ENCODE peak calls at places on chromosomes 16 and 17, in eight cellular contexts. H is GM12891, N is stomach, J is HCT116, R is GM23338, P is breast epithelium, E is GM12892, O is HL-60. C is an unnamed sample.

GRCh38 chr17:35864853-35865252 is 3.8 kb downstream of the HEATR9 start:
- DNase-seq in H (no peak), N (no peak), J (no peak), R (no peak), P (no peak), E (no peak), O (no peak), C (no peak)

GRCh38 chr16:57277586-57277985 is 6.9 kb downstream of the PLLP start:
- DNase-seq in H (no peak), N (no peak), J (peak; percentile 28), R (no peak), P (no peak), E (no peak), O (no peak), C (no peak)

GRCh38 chr16:89375021-89375420 is 115.3 kb downstream of the ANKRD11 start:
- DNase-seq in H (no peak), N (no peak), J (no peak), R (no peak), P (no peak), E (no peak), O (no peak), C (no peak)

GRCh38 chr17:50657627-50658026 is 22.9 kb downstream of the ABCC3 start:
- DNase-seq in H (no peak), N (no peak), J (no peak), R (no peak), P (no peak), E (no peak), O (no peak), C (no peak)

GRCh38 chr17:29615048-29615385 is 7.7 kb downstream of the CORO6 start:
- DNase-seq in H (peak; percentile 49), N (no peak), J (no peak), R (peak; percentile 32), P (no peak), E (no peak), O (no peak), C (no peak)

GRCh38 chr17:74148446-74148845 is 55.0 kb upstream of the RPL38 start:
- DNase-seq in H (no peak), N (no peak), J (no peak), R (no peak), P (no peak), E (no peak), O (no peak), C (no peak)

GRCh38 chr16:89619880-89620279 is 6.4 kb downstream of the DPEP1 start:
- DNase-seq in H (no peak), N (no peak), J (no peak), R (no peak), P (no peak), E (no peak), O (no peak), C (no peak)

GRCh38 chr17:66541461-66542182 is 239.2 kb downstream of the PRKCA start:
- DNase-seq in H (no peak), N (no peak), J (no peak), R (no peak), P (no peak), E (no peak), O (no peak), C (no peak)

GRCh38 chr17:38354466-38354865 is 2.8 kb downstream of the SOCS7 start:
- DNase-seq in H (no peak), N (no peak), J (no peak), R (no peak), P (no peak), E (no peak), O (no peak), C (no peak)

GRCh38 chr16:4111748-4112696 is 4.2 kb downstream of the ADCY9 start:
- DNase-seq in H (no peak), N (no peak), J (no peak), R (no peak), P (no peak), E (no peak), O (no peak), C (no peak)

GRCh38 chr16:12763517-12763916 is 40.2 kb downstream of the CPPED1 start:
- DNase-seq in H (no peak), N (peak; percentile 70), J (no peak), R (no peak), P (no peak), E (no peak), O (no peak), C (no peak)

GRCh38 chr17:35799942-35800341 is 4.5 kb upstream of the MMP28 start:
- DNase-seq in H (no peak), N (peak; percentile 89), J (no peak), R (no peak), P (peak; percentile 90), E (no peak), O (no peak), C (peak; percentile 94)

GRCh38 chr17:38451840-38452529 is 23.7 kb downstream of the ARHGAP23 start:
- DNase-seq in H (no peak), N (no peak), J (no peak), R (peak; percentile 95), P (no peak), E (no peak), O (no peak), C (no peak)

GRCh38 chr16:26987631-26988030 is 79.1 kb upstream of the C16orf82 start:
- DNase-seq in H (no peak), N (no peak), J (no peak), R (no peak), P (no peak), E (no peak), O (no peak), C (no peak)

GRCh38 chr16:11400076-11400475 is 54.8 kb downstream of the RMI2 start:
- DNase-seq in H (no peak), N (no peak), J (no peak), R (no peak), P (no peak), E (peak; percentile 10), O (no peak), C (no peak)

GRCh38 chr16:67339453-67339852 is 12.8 kb downstream of the LRRC36 start:
- DNase-seq in H (no peak), N (no peak), J (peak; percentile 18), R (peak; percentile 21), P (no peak), E (no peak), O (no peak), C (no peak)

GRCh38 chr17:21513012-21513570 is 136.9 kb downstream of the KCNJ12 start:
- DNase-seq in H (peak; percentile 74), N (peak; percentile 83), J (peak; percentile 57), R (peak; percentile 88), P (peak; percentile 77), E (peak; percentile 77), O (peak; percentile 49), C (peak; percentile 62)

GRCh38 chr17:36864230-36864629 is 73.0 kb upstream of the LHX1 start:
- DNase-seq in H (no peak), N (no peak), J (no peak), R (no peak), P (no peak), E (no peak), O (no peak), C (no peak)

GRCh38 chr17:41664587-41665565 is 23.8 kb upstream of the EIF1 start:
- DNase-seq in H (no peak), N (no peak), J (no peak), R (no peak), P (no peak), E (no peak), O (no peak), C (no peak)

GRCh38 chr17:41664172-41664457 is 24.6 kb upstream of the EIF1 start:
- DNase-seq in H (no peak), N (no peak), J (no peak), R (no peak), P (no peak), E (no peak), O (no peak), C (no peak)

GRCh38 chr17:41666708-41667279 is 21.9 kb upstream of the EIF1 start:
- DNase-seq in H (peak; percentile 75), N (peak; percentile 88), J (peak; percentile 52), R (peak; percentile 91), P (peak; percentile 89), E (peak; percentile 80), O (no peak), C (peak; percentile 67)

GRCh38 chr17:41666336-41666680 is 22.4 kb upstream of the EIF1 start:
- DNase-seq in H (no peak), N (no peak), J (no peak), R (peak; percentile 50), P (no peak), E (no peak), O (no peak), C (no peak)

DNA sequence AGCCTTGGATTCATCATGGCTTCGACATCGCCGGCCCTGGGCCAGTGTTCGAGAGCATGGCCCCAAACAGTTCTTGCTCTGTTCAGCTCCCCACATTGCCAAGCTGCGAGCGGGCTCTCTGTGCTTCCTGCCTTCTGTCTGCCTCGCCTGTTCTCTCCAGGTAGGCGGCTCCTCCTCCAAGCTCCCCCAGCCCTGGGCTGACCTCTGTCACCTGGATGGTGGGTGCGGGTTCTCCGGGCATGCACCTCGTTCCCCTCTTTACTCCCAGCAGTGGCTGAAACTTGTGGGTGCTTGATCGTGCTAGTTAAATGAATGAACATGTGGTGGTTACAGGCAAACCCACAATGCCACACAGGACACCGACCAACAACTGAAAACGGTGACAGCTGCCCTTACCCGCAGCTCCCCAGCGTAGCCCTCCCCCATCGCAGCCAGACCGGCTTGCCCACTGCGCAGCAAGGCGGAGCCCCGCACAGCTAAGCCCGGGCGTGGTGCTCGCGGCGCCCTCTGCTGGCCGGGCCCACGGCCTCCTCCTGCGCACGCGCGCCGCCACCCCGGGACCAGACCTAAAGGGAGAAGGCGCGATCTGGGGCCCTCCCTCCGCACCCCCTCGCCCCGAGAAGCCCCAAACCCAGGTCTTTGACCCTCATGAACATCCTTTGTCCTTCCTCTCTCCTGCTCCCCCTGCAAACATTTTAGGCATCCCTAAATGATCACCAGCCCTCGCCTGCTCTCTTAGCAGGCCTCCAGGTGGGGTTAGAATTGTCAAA is 22.9 kb upstream of the EIF1 start:
- DNase-seq in H (peak; percentile 92), N (peak; percentile 93), J (peak; percentile 66), R (peak; percentile 91), P (peak; percentile 93), E (peak; percentile 94), O (peak; percentile 88), C (peak; percentile 91)
- TF ChIP-seq POLR2AphosphoS5 in H (no peak), N (peak; percentile 85), J (peak; percentile 66), R (peak; percentile 36), P (peak; percentile 59), E (no peak), O (peak; percentile 79), C (peak; percentile 83)

DNA sequence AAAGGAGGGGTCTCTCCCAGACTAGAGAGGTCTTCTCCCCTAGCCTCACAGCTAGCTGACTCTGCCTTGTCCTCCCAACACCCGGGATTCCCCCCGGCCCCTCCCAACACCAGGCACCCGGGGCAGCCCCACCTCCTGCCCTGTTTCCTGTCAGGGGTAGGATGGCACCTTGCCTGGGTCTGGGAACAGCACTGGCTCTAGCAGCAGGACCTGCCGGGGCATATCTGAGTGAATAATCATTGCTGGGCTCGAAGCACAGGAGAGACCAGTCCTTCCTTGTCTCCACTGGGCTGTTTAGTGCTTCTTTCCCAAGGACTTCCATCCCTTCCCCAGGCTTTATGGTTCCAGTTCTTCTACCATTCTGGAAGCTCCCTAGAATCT is 25.7 kb downstream of the MINK1 start:
- DNase-seq in H (no peak), N (peak; percentile 59), J (no peak), R (peak; percentile 40), P (peak; percentile 67), E (no peak), O (no peak), C (peak; percentile 91)
- TF ChIP-seq POLR2AphosphoS5 in H (no peak), N (no peak), J (no peak), R (no peak), P (peak; percentile 17), E (no peak), O (no peak), C (peak; percentile 84)

GRCh38 chr16:49700222-49700927 is 155.5 kb downstream of the ZNF423 start:
- DNase-seq in H (no peak), N (no peak), J (no peak), R (peak; percentile 60), P (no peak), E (no peak), O (no peak), C (no peak)
- TF ChIP-seq POLR2AphosphoS5 in H (no peak), N (no peak), J (no peak), R (no peak), P (no peak), E (no peak), O (no peak), C (no peak)

GRCh38 chr17:17725853-17726720 is 44.8 kb downstream of the RAI1 start:
- DNase-seq in H (no peak), N (no peak), J (no peak), R (no peak), P (no peak), E (no peak), O (no peak), C (no peak)
- TF ChIP-seq POLR2AphosphoS5 in H (no peak), N (no peak), J (no peak), R (no peak), P (no peak), E (no peak), O (no peak), C (no peak)